ENCODE peak calls at places on chromosomes 6 and 20, in seven cellular contexts. D, I, V, Y, H, J and X are unnamed samples.

GRCh38 chr20:10754809-10755208 is 81.0 kb upstream of the JAG1 start:
- DNase-seq in D (no peak), I (no peak), V (no peak), Y (no peak), H (no peak), J (no peak), X (no peak)

GRCh38 chr6:35590622-35591066 is 77.9 kb upstream of the TULP1 start:
- DNase-seq in D (peak), I (no peak), V (no peak), Y (no peak), H (no peak), J (peak), X (peak)

GRCh38 chr6:163679012-163679660 is 264.6 kb downstream of the QKI start:
- DNase-seq in D (no peak), I (no peak), V (no peak), Y (no peak), H (no peak), J (no peak), X (no peak)

GRCh38 chr6:90819483-90819882 is 232.6 kb upstream of the MAP3K7 start:
- DNase-seq in D (no peak), I (no peak), V (no peak), Y (no peak), H (no peak), J (no peak), X (no peak)

GRCh38 chr6:169702640-169703246 is 817 bp downstream of the C6orf120 start:
- DNase-seq in D (peak), I (peak), V (no peak), Y (peak), H (no peak), J (no peak), X (no peak)

GRCh38 chr6:39926668-39927067 is 7.6 kb downstream of the MOCS1 start:
- DNase-seq in D (no peak), I (no peak), V (no peak), Y (no peak), H (no peak), J (no peak), X (no peak)

GRCh38 chr20:50304883-50305635 is 114.4 kb downstream of the CEBPB start:
- DNase-seq in D (peak), I (peak), V (no peak), Y (peak), H (no peak), J (peak), X (peak)

GRCh38 chr20:20624914-20625313 is 87.5 kb downstream of the RALGAPA2 start:
- DNase-seq in D (no peak), I (no peak), V (no peak), Y (no peak), H (no peak), J (no peak), X (no peak)

GRCh38 chr6:87922947-87923330 is 124.7 kb upstream of the SPACA1 start:
- DNase-seq in D (no peak), I (no peak), V (no peak), Y (peak), H (no peak), J (no peak), X (no peak)

GRCh38 chr6:6913346-6913745 is 194.4 kb upstream of the RREB1 start:
- DNase-seq in D (no peak), I (no peak), V (no peak), Y (no peak), H (no peak), J (no peak), X (no peak)

GRCh38 chr6:37059344-37060194 is 54.1 kb downstream of the FGD2 start:
- DNase-seq in D (peak), I (peak), V (no peak), Y (no peak), H (peak), J (peak), X (peak)

GRCh38 chr6:111810321-111811235 is 62.7 kb downstream of the FYN start:
- DNase-seq in D (no peak), I (no peak), V (no peak), Y (no peak), H (no peak), J (no peak), X (no peak)

GRCh38 chr20:35311409-35311808 is 19.2 kb upstream of the FAM83C start:
- DNase-seq in D (no peak), I (no peak), V (no peak), Y (no peak), H (peak), J (no peak), X (no peak)

GRCh38 chr6:162442675-162443074 is 284.9 kb downstream of the PRKN start:
- DNase-seq in D (no peak), I (no peak), V (no peak), Y (no peak), H (peak), J (no peak), X (no peak)

GRCh38 chr20:46558511-46558959 is 8.1 kb upstream of the OCSTAMP start:
- DNase-seq in D (peak), I (peak), V (no peak), Y (no peak), H (peak), J (no peak), X (no peak)

GRCh38 chr20:33947709-33948295 is 45.9 kb upstream of the RALY start:
- DNase-seq in D (no peak), I (no peak), V (no peak), Y (no peak), H (peak), J (no peak), X (no peak)

GRCh38 chr6:167653561-167653960 is 173.2 kb upstream of the AFDN start:
- DNase-seq in D (no peak), I (peak), V (no peak), Y (no peak), H (no peak), J (no peak), X (no peak)

GRCh38 chr6:3268680-3269079 is 9.9 kb downstream of the PSMG4 start:
- DNase-seq in D (no peak), I (no peak), V (no peak), Y (no peak), H (no peak), J (no peak), X (no peak)

GRCh38 chr6:111474771-111475170 is 8.2 kb downstream of the REV3L start:
- DNase-seq in D (no peak), I (no peak), V (no peak), Y (no peak), H (no peak), J (no peak), X (no peak)

GRCh38 chr6:39707962-39708683 is 17.1 kb downstream of the KIF6 start:
- DNase-seq in D (no peak), I (no peak), V (no peak), Y (no peak), H (no peak), J (no peak), X (no peak)

GRCh38 chr6:110140650-110141049 is 38.8 kb downstream of the WASF1 start:
- DNase-seq in D (no peak), I (no peak), V (no peak), Y (no peak), H (peak), J (no peak), X (no peak)

GRCh38 chr20:18831830-18832229 is 18.2 kb downstream of the SCP2D1 start:
- DNase-seq in D (no peak), I (no peak), V (no peak), Y (no peak), H (no peak), J (no peak), X (no peak)

GRCh38 chr20:61982240-61982950 is 83.3 kb downstream of the TAF4 start:
- DNase-seq in D (no peak), I (no peak), V (no peak), Y (no peak), H (no peak), J (no peak), X (no peak)

GRCh38 chr20:37361336-37361735 is 15.4 kb downstream of the SRC start:
- DNase-seq in D (no peak), I (peak), V (no peak), Y (no peak), H (no peak), J (no peak), X (no peak)

GRCh38 chr20:10414982-10415650 is 18.9 kb downstream of the MKKS start:
- DNase-seq in D (no peak), I (no peak), V (no peak), Y (no peak), H (peak), J (no peak), X (no peak)

GRCh38 chr6:161676566-161676965 is 402.7 kb upstream of the AGPAT4 start:
- DNase-seq in D (no peak), I (no peak), V (no peak), Y (no peak), H (no peak), J (no peak), X (no peak)

GRCh38 chr6:56843476-56844349 is 111.2 kb upstream of the BEND6 start:
- DNase-seq in D (peak), I (peak), V (no peak), Y (peak), H (peak), J (peak), X (peak)

GRCh38 chr20:60354181-60354580 is 396.0 kb downstream of the CDH26 start:
- DNase-seq in D (no peak), I (no peak), V (no peak), Y (no peak), H (no peak), J (no peak), X (no peak)

GRCh38 chr20:11646359-11646758 is 271.3 kb upstream of the BTBD3 start:
- DNase-seq in D (no peak), I (no peak), V (no peak), Y (no peak), H (peak), J (no peak), X (no peak)

GRCh38 chr6:94196891-94197290 is 777.5 kb upstream of the EPHA7 start:
- DNase-seq in D (no peak), I (no peak), V (no peak), Y (no peak), H (no peak), J (no peak), X (no peak)

GRCh38 chr6:148779142-148779562 is 32.3 kb downstream of the UST start:
- DNase-seq in D (no peak), I (no peak), V (no peak), Y (no peak), H (no peak), J (no peak), X (no peak)

GRCh38 chr6:122817766-122818165 is 28.7 kb downstream of the SMPDL3A start:
- DNase-seq in D (no peak), I (no peak), V (no peak), Y (no peak), H (no peak), J (no peak), X (no peak)

GRCh38 chr6:117829594-117830319 is 77.3 kb upstream of the SLC35F1 start:
- DNase-seq in D (no peak), I (no peak), V (no peak), Y (no peak), H (peak), J (no peak), X (no peak)

GRCh38 chr6:51214442-51214841 is 395.8 kb downstream of the TFAP2B start:
- DNase-seq in D (no peak), I (no peak), V (no peak), Y (no peak), H (no peak), J (no peak), X (no peak)

GRCh38 chr6:141050470-141050869 is 1082.3 kb upstream of the GJE1 start:
- DNase-seq in D (no peak), I (no peak), V (no peak), Y (no peak), H (no peak), J (no peak), X (no peak)

GRCh38 chr20:58980711-58981563 is at the start of gene NELFCD:
- DNase-seq in D (peak), I (peak), V (peak), Y (peak), H (peak), J (peak), X (peak)

GRCh38 chr20:49584418-49585382 is 16.8 kb upstream of the PTGIS start:
- DNase-seq in D (no peak), I (no peak), V (no peak), Y (no peak), H (peak), J (no peak), X (no peak)

GRCh38 chr6:157648561-157648960 is 174.5 kb upstream of the SNX9 start:
- DNase-seq in D (peak), I (no peak), V (no peak), Y (no peak), H (no peak), J (no peak), X (no peak)

GRCh38 chr6:157646012-157646411 is 177.0 kb upstream of the SNX9 start:
- DNase-seq in D (no peak), I (no peak), V (no peak), Y (no peak), H (no peak), J (no peak), X (no peak)

GRCh38 chr6:157645201-157645795 is 177.7 kb upstream of the SNX9 start:
- DNase-seq in D (no peak), I (no peak), V (no peak), Y (no peak), H (no peak), J (no peak), X (no peak)

GRCh38 chr6:157649311-157650260 is 173.5 kb upstream of the SNX9 start:
- DNase-seq in D (peak), I (peak), V (peak), Y (no peak), H (no peak), J (no peak), X (no peak)

DNA sequence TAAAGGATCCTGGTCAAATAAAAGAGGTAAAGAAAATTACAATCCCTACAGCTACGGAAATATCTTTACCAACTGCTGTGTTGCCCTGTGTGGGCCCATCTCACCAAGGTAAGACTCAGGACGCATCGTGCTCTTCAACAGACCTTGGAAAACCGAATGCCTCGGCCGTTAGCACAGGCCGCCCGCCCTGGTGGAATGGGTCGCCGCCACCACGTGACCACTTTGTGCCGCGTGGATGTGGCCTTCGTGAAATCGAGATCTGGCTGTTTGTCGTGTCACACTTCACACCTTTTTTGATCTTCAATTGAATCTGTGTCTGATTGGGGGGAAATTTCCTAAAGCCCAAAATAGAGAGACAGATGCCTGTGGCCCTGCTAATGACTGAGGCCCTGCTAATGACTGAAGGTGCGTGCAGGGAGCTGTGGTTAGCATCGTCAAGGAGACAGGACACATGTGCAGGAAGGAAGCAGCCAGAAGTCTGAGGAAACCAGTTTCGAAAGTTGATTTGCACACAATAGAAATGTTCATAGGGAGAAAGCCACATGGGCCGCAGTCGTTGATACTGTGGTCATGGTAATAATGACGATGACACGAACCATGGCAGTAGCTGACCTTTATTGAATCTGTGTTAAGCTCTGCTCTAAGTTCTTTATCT is 175.7 kb upstream of the SNX9 start:
- DNase-seq in D (no peak), I (peak), V (no peak), Y (no peak), H (no peak), J (no peak), X (no peak)
- TF ChIP-seq POLR2A in D (no peak), I (no peak), V (no peak), Y (no peak), H (no peak), J (no peak), X (no peak)

GRCh38 chr6:44662461-44663121 is 275.1 kb downstream of the CDC5L start:
- DNase-seq in D (peak), I (no peak), V (no peak), Y (peak), H (no peak), J (no peak), X (no peak)
- H3K4me3 ChIP-seq in D (no peak), I (no peak), V (no peak), Y (no peak), H (no peak), J (no peak), X (no peak)

GRCh38 chr6:153309666-153310065 is 178.6 kb upstream of the RGS17 start:
- DNase-seq in D (no peak), I (no peak), V (no peak), Y (no peak), H (no peak), J (no peak), X (no peak)

DNA sequence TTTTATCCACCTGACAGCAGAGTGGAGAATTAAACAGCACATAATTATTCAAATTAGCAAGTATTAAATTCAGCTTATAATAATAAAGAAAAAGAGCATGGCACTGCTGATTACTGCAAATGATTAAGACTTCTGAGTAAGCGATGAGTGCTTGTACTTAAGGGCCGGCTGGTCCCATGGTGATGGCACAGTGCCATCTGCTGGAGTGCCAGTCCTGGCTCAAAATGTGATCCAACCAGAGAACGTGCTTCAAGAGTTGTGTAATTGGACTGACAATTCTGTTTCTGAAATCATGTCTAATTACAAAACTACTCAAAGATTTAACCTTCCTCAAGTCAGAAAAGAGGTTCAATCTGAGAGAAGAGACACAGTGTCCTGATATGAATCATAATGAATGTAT is 181.6 kb upstream of the RGS17 start:
- DNase-seq in D (peak), I (no peak), V (no peak), Y (no peak), H (peak), J (no peak), X (no peak)
- TF ChIP-seq CTCF in D (peak), I (no peak), V (no peak), Y (no peak), H (peak), J (no peak), X (no peak)

GRCh38 chr6:139533573-139534471 is 159.4 kb upstream of the CITED2 start:
- DNase-seq in D (peak), I (no peak), V (no peak), Y (no peak), H (peak), J (peak), X (no peak)
- TF ChIP-seq POLR2A in D (peak), I (no peak), V (no peak), Y (peak), H (no peak), J (no peak), X (no peak)

GRCh38 chr6:25414168-25414567 is 135.0 kb downstream of the CARMIL1 start:
- DNase-seq in D (no peak), I (no peak), V (no peak), Y (no peak), H (no peak), J (no peak), X (no peak)

GRCh38 chr6:25415274-25415673 is 136.1 kb downstream of the CARMIL1 start:
- DNase-seq in D (no peak), I (no peak), V (no peak), Y (no peak), H (no peak), J (no peak), X (no peak)

GRCh38 chr6:25414755-25415154 is 135.6 kb downstream of the CARMIL1 start:
- DNase-seq in D (no peak), I (no peak), V (no peak), Y (no peak), H (no peak), J (no peak), X (no peak)

GRCh38 chr6:25411316-25411961 is 132.3 kb downstream of the CARMIL1 start:
- DNase-seq in D (no peak), I (no peak), V (no peak), Y (no peak), H (no peak), J (no peak), X (no peak)

GRCh38 chr6:25413506-25413905 is 134.3 kb downstream of the CARMIL1 start:
- DNase-seq in D (no peak), I (no peak), V (no peak), Y (no peak), H (no peak), J (no peak), X (no peak)
- H3K4me3 ChIP-seq in D (no peak), I (no peak), V (no peak), Y (no peak), H (no peak), J (no peak), X (no peak)

GRCh38 chr6:137571854-137572253 is 77.7 kb upstream of the OLIG3 start:
- DNase-seq in D (peak), I (no peak), V (no peak), Y (peak), H (peak), J (peak), X (no peak)
- TF ChIP-seq CTCF in D (peak), I (peak), V (peak), Y (peak), H (peak), J (no peak), X (no peak)